ENCODE peak calls at places on chromosomes 5 and 9, in five cellular contexts. X is A549, G is GM12878, O is K562, J is HepG2. W is an unnamed sample. For H3K4me1, the result is how much of the 10 kb centered on the place peaks cover.

GRCh38 chr5:174412374-174412773 is 312.0 kb upstream of the MSX2 start:
- DNase-seq in X (no peak), G (no peak), O (no peak), J (no peak), W (no peak)

GRCh38 chr5:80619081-80619480 is 35.4 kb upstream of the MSH3 start:
- DNase-seq in X (no peak), G (no peak), O (no peak), J (no peak), W (no peak)

GRCh38 chr5:116571568-116572321 is 2.9 kb downstream of the SEMA6A start:
- DNase-seq in X (no peak), G (no peak), O (no peak), J (peak), W (peak)

GRCh38 chr9:73152445-73152844 is 780 bp downstream of the ANXA1 start:
- DNase-seq in X (no peak), G (no peak), O (no peak), J (no peak), W (peak)

GRCh38 chr5:113112435-113112834 is 135.8 kb downstream of the DCP2 start:
- DNase-seq in X (no peak), G (no peak), O (no peak), J (no peak), W (no peak)

GRCh38 chr9:28234899-28235277 is 661.6 kb upstream of the C9orf72 start:
- DNase-seq in X (no peak), G (no peak), O (no peak), J (no peak), W (no peak)

GRCh38 chr9:106697799-106698591 is 165.0 kb upstream of the ZNF462 start:
- DNase-seq in X (no peak), G (no peak), O (no peak), J (no peak), W (peak)

GRCh38 chr5:136511046-136511445 is 145.7 kb upstream of the TRPC7 start:
- DNase-seq in X (no peak), G (no peak), O (peak), J (no peak), W (no peak)

GRCh38 chr5:155049569-155050383 is 36.2 kb downstream of the KIF4B start:
- DNase-seq in X (no peak), G (no peak), O (peak), J (peak), W (peak)

GRCh38 chr5:133716475-133717183 is 104.3 kb upstream of the FSTL4 start:
- DNase-seq in X (no peak), G (no peak), O (no peak), J (no peak), W (no peak)

GRCh38 chr9:112945620-112946208 is 55.0 kb upstream of the SLC46A2 start:
- DNase-seq in X (peak), G (no peak), O (peak), J (peak), W (peak)

GRCh38 chr5:145827275-145827674 is 7.9 kb downstream of the PRELID2 start:
- DNase-seq in X (no peak), G (no peak), O (peak), J (no peak), W (no peak)

GRCh38 chr9:124439661-124440243 is 10.5 kb upstream of the ADGRD2 start:
- DNase-seq in X (no peak), G (no peak), O (no peak), J (no peak), W (no peak)

GRCh38 chr9:34256104-34256503 is 73.0 kb downstream of the KIF24 start:
- DNase-seq in X (peak), G (no peak), O (no peak), J (no peak), W (peak)

GRCh38 chr5:149646564-149646963 is 65.3 kb downstream of the ARHGEF37 start:
- DNase-seq in X (no peak), G (no peak), O (peak), J (no peak), W (no peak)

GRCh38 chr5:149647334-149647733 is 66.0 kb downstream of the ARHGEF37 start:
- DNase-seq in X (no peak), G (no peak), O (no peak), J (no peak), W (no peak)

GRCh38 chr5:149645236-149645635 is 63.9 kb downstream of the ARHGEF37 start:
- DNase-seq in X (no peak), G (no peak), O (peak), J (no peak), W (no peak)

GRCh38 chr5:149644629-149645028 is 63.3 kb downstream of the ARHGEF37 start:
- DNase-seq in X (no peak), G (no peak), O (no peak), J (no peak), W (no peak)

DNA sequence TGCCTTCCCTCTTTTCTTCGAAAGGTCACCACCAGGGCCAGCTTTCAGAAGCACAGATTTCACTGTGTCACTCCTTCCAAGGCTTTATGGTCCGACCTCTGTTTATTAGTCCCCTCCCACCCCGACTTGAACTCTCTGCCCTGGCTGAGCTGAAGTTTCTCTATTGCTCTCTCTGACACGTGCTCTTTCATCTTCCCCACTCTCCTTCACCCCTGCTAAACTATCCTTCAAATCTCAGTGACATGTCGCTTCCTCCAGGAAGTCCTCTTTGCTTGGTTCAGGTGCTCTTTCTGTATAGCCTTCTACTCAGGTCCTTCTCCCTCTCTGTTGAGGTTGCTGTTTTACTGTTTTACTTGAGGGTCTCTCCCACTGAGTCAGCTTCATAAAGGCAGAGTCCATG is 64.4 kb downstream of the ARHGEF37 start:
- DNase-seq in X (no peak), G (no peak), O (no peak), J (no peak), W (no peak)
- H3K4me1 ChIP-seq in X (under half), G (under half), O (under half), J (under half), W (under half)

GRCh38 chr9:130323051-130323757 is 57.6 kb downstream of the HMCN2 start:
- DNase-seq in X (no peak), G (no peak), O (no peak), J (no peak), W (no peak)
- TF ChIP-seq JUNB in X (no peak), G (no peak), O (no peak), J (no peak), W (no peak)

DNA sequence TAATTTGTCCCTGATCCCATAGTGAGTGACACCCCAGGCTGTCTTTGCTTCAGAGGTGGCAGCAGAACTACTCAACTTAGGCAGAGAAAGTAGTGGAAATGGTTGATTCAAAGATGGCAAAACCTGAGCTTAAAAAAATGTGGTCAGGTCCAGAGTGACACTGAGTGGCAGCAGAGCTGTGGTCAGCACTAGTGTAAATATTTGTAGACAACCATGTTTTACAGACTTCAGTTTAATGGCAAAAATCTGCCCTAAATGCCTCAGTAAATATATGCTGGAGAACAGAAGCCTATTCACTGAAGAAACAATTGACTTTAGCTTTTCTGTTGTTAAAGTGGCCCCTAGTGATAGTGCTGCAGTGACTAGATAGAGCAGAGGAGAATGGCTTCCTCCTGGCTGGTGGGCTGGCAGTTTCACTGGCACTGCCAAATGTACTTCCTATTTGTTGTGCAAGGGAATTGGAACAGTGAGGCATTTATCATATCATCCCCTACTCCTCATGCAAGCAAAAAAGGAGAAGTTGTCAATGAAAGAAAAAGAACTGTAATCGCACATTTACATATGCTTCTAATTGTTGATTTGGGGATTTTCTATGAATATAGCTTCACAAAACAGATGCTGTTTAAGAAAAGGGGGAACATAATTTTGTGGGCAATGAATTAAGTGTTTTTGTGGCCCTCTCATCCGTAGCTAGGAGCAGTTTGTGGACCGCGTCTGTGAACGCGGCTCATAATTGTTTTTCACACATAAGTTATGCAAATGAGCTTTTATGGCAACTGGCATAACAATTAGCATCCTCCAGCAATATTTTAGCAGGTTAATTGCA is 12.0 kb downstream of the PBX3 start:
- DNase-seq in X (no peak), G (no peak), O (no peak), J (peak), W (peak)
- TF ChIP-seq REST in X (no peak), G (no peak), O (no peak), J (no peak), W (no peak)

GRCh38 chr5:56699588-56699987 is 115.8 kb upstream of the MAP3K1 start:
- DNase-seq in X (no peak), G (no peak), O (no peak), J (no peak), W (peak)
- H3K4me1 ChIP-seq in X (under half), G (under half), O (under half), J (under half), W (under half)